ENCODE peak calls at places on chromosomes 5 and 9, in eight cellular contexts. T, F, E, H, I, L, K and N are unnamed samples.

GRCh38 chr5:166014256-166014655 is 2277.2 kb upstream of the WWC1 start:
- DNase-seq in T (no peak), F (no peak), E (no peak), H (no peak), I (no peak), L (no peak), K (no peak), N (no peak)

GRCh38 chr9:18985464-18985951 is 47.5 kb downstream of the SAXO1 start:
- DNase-seq in T (no peak), F (no peak), E (peak), H (no peak), I (no peak), L (no peak), K (no peak), N (no peak)

GRCh38 chr5:90446961-90447360 is 27.6 kb downstream of the MBLAC2 start:
- DNase-seq in T (no peak), F (no peak), E (no peak), H (peak), I (no peak), L (no peak), K (no peak), N (no peak)

GRCh38 chr5:180816608-180817534 is 14.3 kb upstream of the MGAT1 start:
- DNase-seq in T (no peak), F (no peak), E (no peak), H (peak), I (peak), L (no peak), K (peak), N (no peak)

GRCh38 chr5:142960309-142960696 is 190.1 kb downstream of the ARHGAP26 start:
- DNase-seq in T (no peak), F (peak), E (no peak), H (peak), I (no peak), L (no peak), K (no peak), N (no peak)

GRCh38 chr5:130541617-130542221 is 623.3 kb downstream of the HINT1 start:
- DNase-seq in T (no peak), F (no peak), E (no peak), H (no peak), I (no peak), L (no peak), K (no peak), N (no peak)

GRCh38 chr9:88198346-88198807 is 60.1 kb upstream of the SPATA31C2 start:
- DNase-seq in T (no peak), F (peak), E (no peak), H (peak), I (no peak), L (peak), K (peak), N (no peak)

GRCh38 chr9:89654025-89654662 is 49.3 kb downstream of the GADD45G start:
- DNase-seq in T (no peak), F (no peak), E (no peak), H (no peak), I (peak), L (no peak), K (no peak), N (no peak)

GRCh38 chr5:72597456-72597948 is 90.3 kb upstream of the ZNF366 start:
- DNase-seq in T (peak), F (peak), E (peak), H (peak), I (no peak), L (no peak), K (no peak), N (no peak)

GRCh38 chr5:65035212-65036206 is 266.8 kb downstream of the CWC27 start:
- DNase-seq in T (peak), F (peak), E (peak), H (peak), I (peak), L (peak), K (peak), N (peak)
- TF ChIP-seq POLR2A in T (peak), F (peak), E (no peak), H (peak), I (no peak), L (no peak), K (peak), N (peak)

GRCh38 chr9:127445851-127446719 is 5.1 kb downstream of the RPL12 start:
- DNase-seq in T (no peak), F (peak), E (no peak), H (no peak), I (no peak), L (no peak), K (no peak), N (no peak)
- TF ChIP-seq POLR2A in T (peak), F (peak), E (no peak), H (peak), I (no peak), L (no peak), K (no peak), N (peak)

GRCh38 chr5:173098787-173099186 is 42.6 kb downstream of the CREBRF start:
- DNase-seq in T (no peak), F (no peak), E (no peak), H (no peak), I (no peak), L (no peak), K (no peak), N (no peak)
- TF ChIP-seq POLR2A in T (no peak), F (no peak), E (no peak), H (no peak), I (no peak), L (no peak), K (no peak), N (no peak)

GRCh38 chr9:37429441-37430285 is 7.2 kb downstream of the GRHPR start:
- DNase-seq in T (no peak), F (no peak), E (no peak), H (no peak), I (peak), L (no peak), K (no peak), N (no peak)
- TF ChIP-seq POLR2A in T (peak), F (no peak), E (no peak), H (no peak), I (no peak), L (no peak), K (no peak), N (no peak)

GRCh38 chr9:76394023-76394895 is at the start of gene RFK:
- DNase-seq in T (peak), F (peak), E (peak), H (peak), I (peak), L (peak), K (peak), N (peak)
- TF ChIP-seq POLR2A in T (peak), F (peak), E (no peak), H (peak), I (peak), L (peak), K (peak), N (peak)

GRCh38 chr5:172768573-172769323 is 2.2 kb downstream of the DUSP1 start:
- DNase-seq in T (no peak), F (peak), E (peak), H (peak), I (no peak), L (peak), K (no peak), N (no peak)
- TF ChIP-seq POLR2A in T (no peak), F (peak), E (no peak), H (no peak), I (peak), L (peak), K (no peak), N (no peak)